ENCODE peak calls at places on chromosomes 16 and 17, in nine cellular contexts. One of them, this sample, is unnamed.

GRCh38 chr17:50638851-50639767 is 4.4 kb downstream of the ABCC3 start:
- DNase-seq in substantia nigra: peak
- DNase-seq in NCI-H146: no peak
- DNase-seq in fibroblast of the conjunctiva: peak
- DNase-seq in Peyer's patch: peak
- DNase-seq in lower leg skin: peak
- DNase-seq in amygdala: peak
- DNase-seq in GM23248: peak
- DNase-seq in T-helper 2 cell: no peak
- DNase-seq in this sample: no peak

GRCh38 chr17:45579529-45580495 is 89.3 kb upstream of the PLEKHM1 start:
- DNase-seq in Peyer's patch: no peak
- DNase-seq in amygdala: no peak
- DNase-seq in fibroblast of the conjunctiva: no peak
- DNase-seq in NCI-H146: no peak
- DNase-seq in T-helper 2 cell: no peak
- DNase-seq in lower leg skin: no peak
- DNase-seq in substantia nigra: no peak
- DNase-seq in GM23248: no peak
- DNase-seq in this sample: no peak

GRCh38 chr16:819336-819735 is 18.8 kb upstream of the GNG13 start:
- DNase-seq in T-helper 2 cell: peak
- DNase-seq in lower leg skin: no peak
- DNase-seq in fibroblast of the conjunctiva: no peak
- DNase-seq in NCI-H146: no peak
- DNase-seq in Peyer's patch: no peak
- DNase-seq in substantia nigra: no peak
- DNase-seq in GM23248: no peak
- DNase-seq in amygdala: no peak
- DNase-seq in this sample: no peak

GRCh38 chr17:28896884-28897768 is at the start of gene FLOT2:
- DNase-seq in amygdala: peak
- DNase-seq in GM23248: peak
- DNase-seq in substantia nigra: peak
- DNase-seq in T-helper 2 cell: peak
- DNase-seq in fibroblast of the conjunctiva: no peak
- DNase-seq in NCI-H146: peak
- DNase-seq in lower leg skin: peak
- DNase-seq in Peyer's patch: peak
- DNase-seq in this sample: peak

GRCh38 chr17:39750131-39751015 is 12.6 kb downstream of the GRB7 start:
- DNase-seq in NCI-H146: no peak
- DNase-seq in amygdala: no peak
- DNase-seq in fibroblast of the conjunctiva: no peak
- DNase-seq in Peyer's patch: no peak
- DNase-seq in lower leg skin: peak
- DNase-seq in T-helper 2 cell: no peak
- DNase-seq in GM23248: no peak
- DNase-seq in substantia nigra: no peak
- DNase-seq in this sample: no peak

GRCh38 chr16:69721441-69721957 is 4.9 kb downstream of the NQO1 start:
- DNase-seq in lower leg skin: peak
- DNase-seq in amygdala: no peak
- DNase-seq in GM23248: no peak
- DNase-seq in Peyer's patch: no peak
- DNase-seq in fibroblast of the conjunctiva: no peak
- DNase-seq in substantia nigra: no peak
- DNase-seq in T-helper 2 cell: no peak
- DNase-seq in NCI-H146: no peak
- DNase-seq in this sample: no peak

GRCh38 chr16:56477096-56477878 is 25.9 kb downstream of the OGFOD1 start:
- DNase-seq in substantia nigra: no peak
- DNase-seq in fibroblast of the conjunctiva: peak
- DNase-seq in GM23248: peak
- DNase-seq in NCI-H146: no peak
- DNase-seq in lower leg skin: no peak
- DNase-seq in amygdala: no peak
- DNase-seq in T-helper 2 cell: no peak
- DNase-seq in Peyer's patch: no peak
- DNase-seq in this sample: no peak

GRCh38 chr16:1262210-1262845 is 6.5 kb downstream of the TPSD1 start:
- DNase-seq in lower leg skin: no peak
- DNase-seq in T-helper 2 cell: no peak
- DNase-seq in GM23248: no peak
- DNase-seq in fibroblast of the conjunctiva: no peak
- DNase-seq in substantia nigra: no peak
- DNase-seq in amygdala: no peak
- DNase-seq in Peyer's patch: no peak
- DNase-seq in NCI-H146: no peak
- DNase-seq in this sample: no peak

GRCh38 chr17:16486373-16487250 is 5.4 kb downstream of the LRRC75A start:
- DNase-seq in amygdala: peak
- DNase-seq in GM23248: peak
- DNase-seq in T-helper 2 cell: no peak
- DNase-seq in NCI-H146: peak
- DNase-seq in fibroblast of the conjunctiva: peak
- DNase-seq in lower leg skin: peak
- DNase-seq in Peyer's patch: peak
- DNase-seq in substantia nigra: peak
- DNase-seq in this sample: no peak

GRCh38 chr16:8788578-8789172 is 8.8 kb downstream of the TMEM186 start:
- DNase-seq in lower leg skin: peak
- DNase-seq in amygdala: no peak
- DNase-seq in Peyer's patch: no peak
- DNase-seq in GM23248: no peak
- DNase-seq in T-helper 2 cell: no peak
- DNase-seq in fibroblast of the conjunctiva: no peak
- DNase-seq in NCI-H146: no peak
- DNase-seq in substantia nigra: no peak
- DNase-seq in this sample: no peak

GRCh38 chr17:36525113-36525512 is 9.6 kb downstream of the MYO19 start:
- DNase-seq in NCI-H146: no peak
- DNase-seq in amygdala: no peak
- DNase-seq in T-helper 2 cell: no peak
- DNase-seq in GM23248: peak
- DNase-seq in Peyer's patch: no peak
- DNase-seq in fibroblast of the conjunctiva: no peak
- DNase-seq in substantia nigra: no peak
- DNase-seq in lower leg skin: peak
- DNase-seq in this sample: no peak

GRCh38 chr17:50976951-50977472 is 110.9 kb upstream of the TOB1 start:
- DNase-seq in GM23248: peak
- DNase-seq in fibroblast of the conjunctiva: no peak
- DNase-seq in amygdala: no peak
- DNase-seq in NCI-H146: no peak
- DNase-seq in T-helper 2 cell: no peak
- DNase-seq in substantia nigra: no peak
- DNase-seq in Peyer's patch: no peak
- DNase-seq in lower leg skin: no peak
- DNase-seq in this sample: no peak

GRCh38 chr16:19859603-19860002 is 25.0 kb downstream of the GPRC5B start:
- DNase-seq in lower leg skin: no peak
- DNase-seq in amygdala: no peak
- DNase-seq in T-helper 2 cell: no peak
- DNase-seq in GM23248: no peak
- DNase-seq in fibroblast of the conjunctiva: no peak
- DNase-seq in Peyer's patch: no peak
- DNase-seq in substantia nigra: no peak
- DNase-seq in NCI-H146: no peak
- DNase-seq in this sample: no peak

GRCh38 chr16:83701494-83701893 is 106.3 kb upstream of the HSBP1 start:
- DNase-seq in Peyer's patch: no peak
- DNase-seq in NCI-H146: no peak
- DNase-seq in T-helper 2 cell: no peak
- DNase-seq in GM23248: peak
- DNase-seq in fibroblast of the conjunctiva: no peak
- DNase-seq in amygdala: no peak
- DNase-seq in lower leg skin: peak
- DNase-seq in substantia nigra: no peak
- DNase-seq in this sample: no peak

GRCh38 chr17:69327060-69327831 is at the start of gene ABCA5:
- DNase-seq in NCI-H146: peak
- DNase-seq in lower leg skin: peak
- DNase-seq in Peyer's patch: peak
- DNase-seq in substantia nigra: peak
- DNase-seq in fibroblast of the conjunctiva: peak
- DNase-seq in GM23248: peak
- DNase-seq in T-helper 2 cell: peak
- DNase-seq in amygdala: peak
- DNase-seq in this sample: peak

GRCh38 chr17:74691151-74691550 is 21.6 kb downstream of the CD300LF start:
- DNase-seq in GM23248: no peak
- DNase-seq in NCI-H146: no peak
- DNase-seq in T-helper 2 cell: no peak
- DNase-seq in lower leg skin: no peak
- DNase-seq in fibroblast of the conjunctiva: no peak
- DNase-seq in substantia nigra: no peak
- DNase-seq in Peyer's patch: no peak
- DNase-seq in amygdala: no peak
- DNase-seq in this sample: no peak

GRCh38 chr17:81518113-81518784 is 5.7 kb upstream of the ACTG1 start:
- DNase-seq in GM23248: peak
- DNase-seq in substantia nigra: no peak
- DNase-seq in NCI-H146: peak
- DNase-seq in lower leg skin: no peak
- DNase-seq in Peyer's patch: no peak
- DNase-seq in amygdala: no peak
- DNase-seq in fibroblast of the conjunctiva: no peak
- DNase-seq in T-helper 2 cell: no peak
- DNase-seq in this sample: no peak

GRCh38 chr16:14678748-14679497 is 15.2 kb downstream of the PLA2G10 start:
- DNase-seq in fibroblast of the conjunctiva: no peak
- DNase-seq in lower leg skin: no peak
- DNase-seq in substantia nigra: no peak
- DNase-seq in amygdala: no peak
- DNase-seq in NCI-H146: no peak
- DNase-seq in GM23248: no peak
- DNase-seq in T-helper 2 cell: no peak
- DNase-seq in Peyer's patch: no peak
- DNase-seq in this sample: no peak

GRCh38 chr16:66224186-66224585 is 142.3 kb upstream of the CDH5 start:
- DNase-seq in NCI-H146: no peak
- DNase-seq in T-helper 2 cell: no peak
- DNase-seq in lower leg skin: peak
- DNase-seq in amygdala: no peak
- DNase-seq in GM23248: no peak
- DNase-seq in fibroblast of the conjunctiva: no peak
- DNase-seq in substantia nigra: no peak
- DNase-seq in Peyer's patch: no peak
- DNase-seq in this sample: no peak

GRCh38 chr17:8366231-8366630 is 10.3 kb downstream of the KRABD2 start:
- DNase-seq in T-helper 2 cell: no peak
- DNase-seq in NCI-H146: no peak
- DNase-seq in lower leg skin: no peak
- DNase-seq in fibroblast of the conjunctiva: no peak
- DNase-seq in Peyer's patch: no peak
- DNase-seq in GM23248: peak
- DNase-seq in amygdala: no peak
- DNase-seq in substantia nigra: no peak
- DNase-seq in this sample: no peak

GRCh38 chr16:30523768-30524574 is 2.4 kb downstream of the ZNF768 start:
- DNase-seq in NCI-H146: no peak
- DNase-seq in substantia nigra: no peak
- DNase-seq in T-helper 2 cell: no peak
- DNase-seq in GM23248: no peak
- DNase-seq in lower leg skin: no peak
- DNase-seq in Peyer's patch: no peak
- DNase-seq in fibroblast of the conjunctiva: no peak
- DNase-seq in amygdala: no peak
- DNase-seq in this sample: no peak